ENCODE peak calls at places on chromosome 6, in four cellular contexts. D, Q, L and F are unnamed samples.
A peak's percentile ranks its signal among the peaks of the same experiment; 100 is the strongest.

GRCh38 chr6:2581611-2582010 is 169.1 kb downstream of the MYLK4 start:
- DNase-seq in D (no peak), L (no peak), Q (no peak), F (no peak)

GRCh38 chr6:4861564-4861963 is 85.4 kb downstream of the CDYL start:
- DNase-seq in Q (no peak), D (no peak), L (no peak), F (no peak)

GRCh38 chr6:134295953-134296553 is 21.9 kb downstream of the SGK1 start:
- DNase-seq in Q (peak; percentile 100), L (no peak), D (no peak), F (peak; percentile 94)

GRCh38 chr6:15888798-15889772 is 226.3 kb upstream of the DTNBP1 start:
- DNase-seq in L (no peak), Q (no peak), D (peak; percentile 31), F (no peak)

GRCh38 chr6:393391-394221 is 2.1 kb downstream of the IRF4 start:
- DNase-seq in L (no peak), D (no peak), Q (no peak), F (no peak)

GRCh38 chr6:144712541-144712940 is 427.4 kb downstream of the UTRN start:
- DNase-seq in Q (peak; percentile 47), D (no peak), L (no peak), F (no peak)

GRCh38 chr6:148307400-148307799 is 35.2 kb upstream of the SASH1 start:
- DNase-seq in L (no peak), Q (peak; percentile 39), D (no peak), F (no peak)

GRCh38 chr6:35640017-35640664 is 48.6 kb downstream of the FKBP5 start:
- DNase-seq in Q (peak; percentile 62), D (no peak), L (no peak), F (no peak)

GRCh38 chr6:108667984-108668383 is 107.3 kb downstream of the FOXO3 start:
- DNase-seq in L (no peak), Q (peak; percentile 75), D (no peak), F (no peak)

GRCh38 chr6:82576284-82576683 is 212.7 kb downstream of the TPBG start:
- DNase-seq in Q (no peak), D (no peak), L (no peak), F (no peak)

GRCh38 chr6:138833819-138834539 is 38.1 kb downstream of the ECT2L start:
- DNase-seq in D (peak; percentile 77), Q (no peak), L (peak; percentile 85), F (no peak)
- H3K4me3 ChIP-seq in D (no peak overlapping the region), Q (no peak overlapping the region), L (no peak overlapping the region), F (no peak overlapping the region)

GRCh38 chr6:105178110-105178509 is 1.7 kb downstream of the POPDC3 start:
- DNase-seq in D (no peak), L (no peak), Q (peak; percentile 95), F (no peak)
- H3K4me3 ChIP-seq in D (no peak overlapping the region), L (no peak overlapping the region), Q (no peak overlapping the region), F (no peak overlapping the region)

GRCh38 chr6:85865665-85866372 is 223.1 kb upstream of the SYNCRIP start:
- DNase-seq in D (no peak), Q (peak; percentile 71), L (no peak), F (peak; percentile 29)

GRCh38 chr6:85868685-85869084 is 226.0 kb upstream of the SYNCRIP start:
- DNase-seq in Q (no peak), L (no peak), D (no peak), F (no peak)

GRCh38 chr6:85866373-85866740 is 223.7 kb upstream of the SYNCRIP start:
- DNase-seq in Q (peak; percentile 36), L (no peak), D (no peak), F (no peak)

GRCh38 chr6:85867595-85867994 is 224.9 kb upstream of the SYNCRIP start:
- DNase-seq in Q (no peak), D (no peak), L (no peak), F (no peak)

DNA sequence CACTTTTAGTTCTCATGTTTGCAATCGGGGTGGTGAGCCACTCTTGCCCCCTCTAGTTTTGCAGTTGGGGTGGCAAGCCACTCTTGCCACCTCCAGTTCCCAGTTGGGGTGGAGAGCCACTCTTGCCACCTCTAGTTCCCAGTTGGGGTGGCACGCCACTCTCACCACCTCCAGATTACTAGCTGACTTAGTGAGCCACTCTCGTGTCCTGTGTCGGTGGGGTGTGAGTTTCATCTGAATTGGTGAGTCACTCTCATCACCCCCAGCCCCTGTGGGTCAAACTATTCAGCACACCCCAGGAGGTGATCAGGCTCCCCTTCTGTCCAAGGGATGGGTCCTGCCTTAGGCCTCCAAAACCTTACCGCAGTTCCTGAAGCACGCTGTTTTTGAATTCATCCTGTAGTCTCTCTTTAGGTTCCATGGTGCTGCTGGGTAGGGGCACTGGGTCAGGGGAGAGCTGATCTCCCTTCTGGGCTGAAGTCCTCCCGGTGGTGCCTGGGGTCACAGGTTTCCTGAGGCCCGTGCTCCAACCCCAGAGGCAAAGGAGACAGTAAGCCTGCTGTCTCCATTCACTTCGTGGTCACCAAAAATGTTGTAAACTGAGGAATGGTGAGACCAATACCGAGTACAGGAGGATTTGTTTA is 224.2 kb upstream of the SYNCRIP start:
- DNase-seq in L (no peak), Q (no peak), D (no peak), F (no peak)
- H3K4me3 ChIP-seq in L (no peak overlapping the region), Q (no peak overlapping the region), D (no peak overlapping the region), F (no peak overlapping the region)

GRCh38 chr6:139277161-139277560 is 14.6 kb downstream of the TXLNB start:
- DNase-seq in Q (no peak), L (no peak), D (peak; percentile 44), F (no peak)
- H3K4me3 ChIP-seq in Q (no peak overlapping the region), L (no peak overlapping the region), D (no peak overlapping the region), F (no peak overlapping the region)

GRCh38 chr6:146876271-146877151 is 277.7 kb downstream of the ADGB start:
- DNase-seq in L (no peak), D (no peak), Q (peak; percentile 8), F (no peak)
- H3K4me3 ChIP-seq in L (no peak overlapping the region), D (no peak overlapping the region), Q (no peak overlapping the region), F (no peak overlapping the region)

DNA sequence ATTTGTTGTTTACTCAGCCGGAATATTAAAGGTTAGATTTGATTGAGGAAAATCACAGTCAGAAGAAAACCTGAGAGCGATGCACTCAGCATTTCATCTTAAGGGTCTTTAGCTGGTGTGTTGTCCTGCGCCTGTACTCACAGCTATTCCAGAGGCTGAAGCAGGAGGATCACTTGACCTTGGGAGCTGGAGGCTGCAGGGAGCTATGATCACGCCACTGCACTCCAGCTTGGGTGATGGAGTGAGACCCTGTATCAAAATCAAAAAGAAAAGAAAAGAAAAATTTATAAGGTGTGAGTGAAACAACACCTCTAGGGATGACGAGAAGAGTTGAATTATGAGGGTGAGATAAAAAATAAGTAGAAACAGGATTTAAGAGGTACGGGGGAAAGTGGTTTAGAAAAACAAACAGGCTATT is 165.0 kb downstream of the TRIM27 start:
- DNase-seq in D (no peak), L (no peak), Q (no peak), F (no peak)
- H3K4me3 ChIP-seq in D (no peak overlapping the region), L (no peak overlapping the region), Q (no peak overlapping the region), F (no peak overlapping the region)

DNA sequence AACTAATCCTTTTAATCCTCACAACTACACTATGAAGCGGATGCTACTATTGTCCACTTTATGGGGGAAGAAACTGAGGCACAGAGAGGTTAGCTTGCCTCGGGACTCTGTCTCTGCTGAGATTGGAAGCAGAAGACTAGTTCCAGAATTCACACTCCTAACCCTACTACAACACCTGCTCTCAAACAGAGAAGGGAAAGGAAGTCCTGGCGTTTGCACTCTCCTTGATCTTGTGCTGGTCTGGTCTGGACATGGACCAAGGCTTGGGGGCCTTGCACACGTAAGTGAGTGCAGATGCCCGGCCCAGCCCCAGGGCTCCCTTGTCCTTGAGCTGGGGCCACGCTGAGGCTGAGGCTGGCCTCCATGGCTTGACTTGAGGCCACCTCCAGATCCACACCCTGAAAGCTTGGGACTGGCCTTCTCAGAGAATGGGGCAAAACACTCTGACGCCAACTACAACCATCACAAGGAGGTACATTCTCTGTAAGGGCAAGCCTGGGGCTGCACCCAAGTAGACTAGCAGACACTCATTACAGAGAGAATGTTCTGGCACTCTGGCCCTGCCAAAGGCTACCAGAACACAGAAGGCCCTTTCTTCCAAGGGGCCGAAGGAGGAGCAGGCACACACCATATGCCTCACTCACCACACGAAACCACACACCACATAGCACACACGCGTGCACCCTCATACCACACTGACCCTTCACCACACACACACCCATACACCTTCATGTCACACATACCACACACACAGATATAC is 33.3 kb upstream of the EZR start:
- DNase-seq in D (no peak), L (no peak), Q (no peak), F (no peak)
- H3K4me3 ChIP-seq in D (peak overlapping the region; percentile 36), L (no peak overlapping the region), Q (no peak overlapping the region), F (no peak overlapping the region)

DNA sequence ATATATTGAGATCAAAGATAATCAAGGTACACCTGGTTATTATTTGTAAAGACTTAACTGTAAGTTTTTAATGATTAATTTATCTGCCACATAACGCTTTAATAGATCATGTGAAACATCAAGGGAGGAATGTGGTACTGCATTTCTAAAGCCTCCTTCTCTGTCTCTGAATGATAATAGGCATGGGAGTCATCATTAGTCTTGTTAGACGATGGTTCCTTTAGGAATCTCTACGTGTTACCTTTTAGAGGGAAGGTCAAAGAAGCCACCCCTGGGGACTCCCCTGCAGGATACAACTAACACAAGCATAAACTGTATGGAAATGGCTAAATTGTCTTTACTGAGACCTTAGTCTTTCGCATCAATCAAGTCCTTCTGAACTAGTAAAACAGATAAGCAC is 173.6 kb upstream of the MCHR2 start:
- DNase-seq in D (no peak), Q (no peak), L (no peak), F (no peak)
- H3K4me3 ChIP-seq in D (no peak overlapping the region), Q (no peak overlapping the region), L (no peak overlapping the region), F (no peak overlapping the region)

GRCh38 chr6:33620158-33620583 is 951 bp upstream of the ITPR3 start:
- DNase-seq in L (no peak), Q (no peak), D (peak; percentile 44), F (no peak)
- H3K4me3 ChIP-seq in L (peak overlapping the region; percentile 42), Q (peak overlapping the region; percentile 83), D (peak overlapping the region; percentile 84), F (peak overlapping the region; percentile 61)

DNA sequence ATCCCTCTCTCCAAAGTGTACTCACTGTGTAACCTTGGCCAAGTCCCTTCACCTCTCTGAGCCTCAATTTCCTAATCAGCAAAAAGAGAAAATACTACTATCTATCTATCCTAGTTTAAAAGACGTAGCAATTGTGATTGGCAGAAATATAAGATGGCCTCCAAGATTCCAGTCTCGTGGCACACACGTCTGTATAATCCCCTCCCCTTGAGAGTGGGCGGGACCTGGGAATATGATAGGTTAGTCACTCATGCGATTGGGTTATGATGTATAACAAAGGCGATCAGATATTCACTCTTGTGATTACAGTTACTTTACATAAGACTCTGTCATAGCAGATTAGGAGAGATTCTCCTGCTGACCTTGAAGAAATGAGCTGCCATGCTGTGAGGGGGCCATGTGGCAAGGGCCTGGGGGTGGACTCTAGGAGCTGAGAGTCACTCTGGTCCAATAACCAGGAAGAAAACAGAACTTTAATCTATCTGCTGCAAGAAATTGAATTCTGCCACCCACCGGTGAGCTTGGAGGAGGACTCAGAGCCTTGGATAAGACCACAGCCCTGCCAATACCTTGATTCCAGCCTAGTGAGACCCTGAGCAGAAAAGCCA is 6.0 kb downstream of the CPNE5 start:
- DNase-seq in Q (no peak), D (no peak), L (no peak), F (no peak)
- H3K4me3 ChIP-seq in Q (no peak overlapping the region), D (no peak overlapping the region), L (no peak overlapping the region), F (no peak overlapping the region)